ENCODE peak calls at places on chromosomes 4 and X, in nine cellular contexts. P is HEK293T, G is T-helper 9 cell, J is HT1080, T is midbrain, E is fibroblast of lung, B is AG09319, A is type B pancreatic cell, L is islet precursor cell. X is an unnamed sample.

GRCh38 chr4:39319678-39320077 is 46.5 kb downstream of the RFC1 start:
- DNase-seq in A (no peak), G (no peak), E (peak), L (no peak), P (no peak), T (no peak), B (peak), J (peak), X (no peak)

GRCh38 chrX:147838465-147839131 is 73.1 kb upstream of the FMR1 start:
- DNase-seq in B (no peak), G (no peak), T (no peak), J (no peak), L (no peak), E (no peak), P (no peak), A (no peak), X (no peak)

GRCh38 chr4:180757927-180758326 is 1485.3 kb upstream of the TENM3 start:
- DNase-seq in J (no peak), A (no peak), E (no peak), L (no peak), G (no peak), T (no peak), B (no peak), P (no peak), X (no peak)

GRCh38 chr4:136699905-136700304 is 832.4 kb downstream of the PCDH18 start:
- DNase-seq in J (no peak), A (no peak), G (no peak), B (no peak), L (no peak), P (no peak), E (no peak), T (no peak), X (no peak)

GRCh38 chrX:22057667-22058066 is 25.5 kb downstream of the PHEX start:
- DNase-seq in J (no peak), G (no peak), A (no peak), E (no peak), T (no peak), P (no peak), B (no peak), L (no peak), X (no peak)

GRCh38 chr4:105613326-105613725 is 60.9 kb downstream of the ARHGEF38 start:
- DNase-seq in G (no peak), E (peak), P (no peak), T (no peak), J (no peak), B (no peak), A (no peak), L (no peak), X (no peak)

GRCh38 chr4:107705742-107706556 is 14.1 kb downstream of the PAPSS1 start:
- DNase-seq in G (no peak), J (no peak), P (no peak), E (no peak), B (no peak), L (no peak), A (no peak), T (no peak), X (no peak)

GRCh38 chr4:4633431-4633830 is 91.6 kb upstream of the STX18 start:
- DNase-seq in A (no peak), J (no peak), P (no peak), B (no peak), T (no peak), E (no peak), L (no peak), G (no peak), X (no peak)

GRCh38 chrX:489805-490204 is 103.1 kb upstream of the PPP2R3B start:
- DNase-seq in B (no peak), G (no peak), E (no peak), L (no peak), A (no peak), T (no peak), P (no peak), J (no peak), X (no peak)

GRCh38 chr4:175421506-175421905 is 390.6 kb downstream of the GPM6A start:
- DNase-seq in B (no peak), G (no peak), J (peak), L (no peak), E (peak), P (no peak), A (no peak), T (no peak), X (no peak)

GRCh38 chrX:3713225-3713936 is at the start of gene PRKX:
- DNase-seq in T (peak), L (peak), E (peak), P (peak), J (peak), B (no peak), G (peak), A (peak), X (peak)

GRCh38 chr4:22483551-22483981 is 32.3 kb downstream of the ADGRA3 start:
- DNase-seq in G (no peak), B (peak), T (no peak), E (peak), J (peak), A (no peak), P (no peak), L (no peak), X (no peak)

GRCh38 chrX:153411988-153412574 is 809 bp downstream of the ZFP92 start:
- DNase-seq in B (no peak), E (no peak), J (no peak), G (no peak), A (no peak), L (no peak), P (no peak), T (no peak), X (no peak)

GRCh38 chr4:38130884-38131283 is 170.7 kb downstream of the PTTG2 start:
- DNase-seq in E (no peak), G (no peak), J (no peak), B (no peak), A (no peak), L (peak), T (no peak), P (no peak), X (no peak)